ENCODE peak calls at places on chromosome 15, in five cellular contexts. V is fibroblast of pulmonary artery, L is left ventricle myocardium inferior, O is cerebellum, H is activated T-cell treated with anti-CD3 and anti-CD28 coated beads for 1 hour. Q is an unnamed sample.

GRCh38 chr15:65377976-65378366 is at the start of gene IGDCC3:
- DNase-seq in V (no peak), L (no peak), O (peak; percentile 38), H (no peak), Q (peak; percentile 14)

GRCh38 chr15:71747128-71748083 is 62.9 kb upstream of the NR2E3 start:
- DNase-seq in V (peak; percentile 68), L (no peak), O (no peak), H (no peak), Q (peak; percentile 96)

GRCh38 chr15:40282870-40283614 is at the start of gene ANKRD63:
- DNase-seq in V (no peak), L (no peak), O (no peak), H (peak; percentile 11), Q (no peak)

GRCh38 chr15:50753463-50753862 is 12.0 kb downstream of the SPPL2A start:
- DNase-seq in V (peak; percentile 33), L (no peak), O (no peak), H (no peak), Q (peak; percentile 93)

GRCh38 chr15:66080791-66081475 is 172.6 kb downstream of the MEGF11 start:
- DNase-seq in V (peak; percentile 63), L (no peak), O (no peak), H (no peak), Q (peak; percentile 32)

GRCh38 chr15:25886498-25887140 is 23.5 kb upstream of the ATP10A start:
- DNase-seq in V (peak; percentile 49), L (no peak), O (no peak), H (no peak), Q (no peak)

GRCh38 chr15:68775671-68776476 is 44.8 kb downstream of the ANP32A start:
- DNase-seq in V (peak; percentile 93), L (peak; percentile 90), O (no peak), H (no peak), Q (peak; percentile 76)

GRCh38 chr15:80081390-80081789 is 21.9 kb downstream of the ZFAND6 start:
- DNase-seq in V (no peak), L (no peak), O (no peak), H (no peak), Q (no peak)

GRCh38 chr15:90593469-90594158 is 63.9 kb downstream of the CRTC3 start:
- DNase-seq in V (no peak), L (no peak), O (no peak), H (no peak), Q (no peak)

GRCh38 chr15:29636140-29636539 is 186.1 kb downstream of the TJP1 start:
- DNase-seq in V (no peak), L (no peak), O (no peak), H (no peak), Q (no peak)

GRCh38 chr15:68463996-68464395 is 32.0 kb upstream of the ITGA11 start:
- DNase-seq in V (peak; percentile 29), L (no peak), O (no peak), H (no peak), Q (peak; percentile 28)

GRCh38 chr15:63075072-63075995 is 32.8 kb downstream of the TPM1 start:
- DNase-seq in V (no peak), L (no peak), O (no peak), H (no peak), Q (peak; percentile 49)

GRCh38 chr15:48928877-48929538 is 34.7 kb downstream of the SHC4 start:
- DNase-seq in V (no peak), L (no peak), O (no peak), H (no peak), Q (no peak)

GRCh38 chr15:44010114-44010513 is 183.3 kb downstream of the WDR76 start:
- DNase-seq in V (peak; percentile 77), L (no peak), O (no peak), H (no peak), Q (peak; percentile 6)

GRCh38 chr15:90451215-90451850 is 63.3 kb downstream of the IQGAP1 start:
- DNase-seq in V (no peak), L (no peak), O (no peak), H (no peak), Q (peak; percentile 64)

GRCh38 chr15:40240619-40241304 is 1.9 kb downstream of the PAK6 start:
- DNase-seq in V (no peak), L (no peak), O (no peak), H (no peak), Q (no peak)

GRCh38 chr15:30008156-30008555 is 74.6 kb upstream of the GOLGA8J start:
- DNase-seq in V (no peak), L (no peak), O (no peak), H (no peak), Q (no peak)

GRCh38 chr15:64897345-64897985 is 14.2 kb upstream of the ANKDD1A start:
- DNase-seq in V (peak; percentile 73), L (peak; percentile 73), O (no peak), H (no peak), Q (peak; percentile 78)

GRCh38 chr15:92821491-92822116 is 78.5 kb upstream of the CHD2 start:
- DNase-seq in V (no peak), L (no peak), O (no peak), H (no peak), Q (no peak)

GRCh38 chr15:84023636-84024035 is 211.9 kb upstream of the GOLGA6L4 start:
- DNase-seq in V (peak; percentile 66), L (no peak), O (peak; percentile 5), H (no peak), Q (peak; percentile 49)

GRCh38 chr15:92724144-92724543 is 68.6 kb upstream of the FAM174B start:
- DNase-seq in V (no peak), L (no peak), O (no peak), H (no peak), Q (no peak)

GRCh38 chr15:98123834-98124233 is 163.3 kb downstream of the ARRDC4 start:
- DNase-seq in V (no peak), L (no peak), O (no peak), H (no peak), Q (no peak)

GRCh38 chr15:98737721-98738120 is 89.4 kb downstream of the IGF1R start:
- DNase-seq in V (no peak), L (no peak), O (no peak), H (no peak), Q (no peak)

GRCh38 chr15:83858820-83859505 is 205.0 kb downstream of the ADAMTSL3 start:
- DNase-seq in V (no peak), L (no peak), O (no peak), H (no peak), Q (peak; percentile 54)

GRCh38 chr15:72197045-72197459 is 535 bp downstream of the GRAMD2A start:
- DNase-seq in V (no peak), L (no peak), O (no peak), H (no peak), Q (no peak)

GRCh38 chr15:34847598-34847997 is 52.2 kb upstream of the ACTC1 start:
- DNase-seq in V (peak; percentile 47), L (no peak), O (no peak), H (no peak), Q (peak; percentile 35)

GRCh38 chr15:48565560-48566482 is 79.7 kb downstream of the FBN1 start:
- DNase-seq in V (peak; percentile 96), L (no peak), O (no peak), H (no peak), Q (peak; percentile 95)

GRCh38 chr15:74830868-74831267 is 4.4 kb downstream of the CPLX3 start:
- DNase-seq in V (no peak), L (peak; percentile 48), O (peak; percentile 78), H (no peak), Q (no peak)

GRCh38 chr15:25374143-25374542 is 64.7 kb downstream of the UBE3A start:
- DNase-seq in V (peak; percentile 27), L (no peak), O (no peak), H (no peak), Q (no peak)

GRCh38 chr15:98754283-98755022 is 106.1 kb downstream of the IGF1R start:
- DNase-seq in V (peak; percentile 49), L (no peak), O (no peak), H (no peak), Q (peak; percentile 34)

GRCh38 chr15:66187271-66187670 is 66.3 kb downstream of the MEGF11 start:
- DNase-seq in V (peak; percentile 6), L (no peak), O (no peak), H (no peak), Q (no peak)

GRCh38 chr15:69082041-69082502 is 67.6 kb downstream of the NOX5 start:
- DNase-seq in V (peak; percentile 95), L (no peak), O (no peak), H (no peak), Q (peak; percentile 85)

GRCh38 chr15:63156708-63157065 is 590 bp downstream of the RPS27L start:
- DNase-seq in V (peak; percentile 54), L (peak; percentile 28), O (peak; percentile 29), H (no peak), Q (peak; percentile 69)

GRCh38 chr15:49145651-49146609 is 9.5 kb downstream of the COPS2 start:
- DNase-seq in V (peak; percentile 84), L (no peak), O (peak; percentile 18), H (no peak), Q (peak; percentile 68)

GRCh38 chr15:100623301-100623700 is 20.9 kb downstream of the ASB7 start:
- DNase-seq in V (peak; percentile 79), L (no peak), O (no peak), H (no peak), Q (peak; percentile 66)

GRCh38 chr15:69782809-69783208 is 314.9 kb downstream of the TLE3 start:
- DNase-seq in V (no peak), L (no peak), O (no peak), H (no peak), Q (no peak)

GRCh38 chr15:75713338-75713895 is 769 bp upstream of the CSPG4 start:
- DNase-seq in V (peak; percentile 53), L (no peak), O (no peak), H (no peak), Q (peak; percentile 46)

GRCh38 chr15:34984884-34985630 is 3.0 kb downstream of the ZNF770 start:
- DNase-seq in V (peak; percentile 56), L (no peak), O (no peak), H (no peak), Q (peak; percentile 56)

GRCh38 chr15:92579486-92579885 is 76.1 kb downstream of the FAM174B start:
- DNase-seq in V (no peak), L (no peak), O (no peak), H (no peak), Q (no peak)